ENCODE peak calls at places on chromosomes 16 and 17, in six cellular contexts. P is HAP-1, J is OCI-LY7, D is A549, R is hepatocyte, H is tibial nerve. L is an unnamed sample.

GRCh38 chr17:82444941-82445521 is 5.5 kb downstream of the CYBC1 start:
- DNase-seq in P (no peak), J (no peak), D (no peak), R (no peak), H (no peak), L (no peak)

GRCh38 chr16:69833357-69833781 is 71.2 kb downstream of the WWP2 start:
- DNase-seq in P (peak; percentile 22), J (no peak), D (no peak), R (no peak), H (no peak), L (no peak)

GRCh38 chr16:9612267-9612666 is 520.8 kb downstream of the HAPSTR1 start:
- DNase-seq in P (no peak), J (no peak), D (no peak), R (no peak), H (no peak), L (no peak)

GRCh38 chr17:3965123-3965800 is 1.0 kb upstream of the ATP2A3 start:
- DNase-seq in P (peak; percentile 39), J (peak; percentile 87), D (peak; percentile 92), R (peak; percentile 73), H (peak; percentile 31), L (peak; percentile 12)

GRCh38 chr17:17137731-17138585 is 68.2 kb downstream of the PLD6 start:
- DNase-seq in P (no peak), J (no peak), D (no peak), R (no peak), H (no peak), L (no peak)

GRCh38 chr16:11615756-11616447 is 29.2 kb upstream of the LITAF start:
- DNase-seq in P (no peak), J (no peak), D (no peak), R (no peak), H (no peak), L (peak; percentile 43)

GRCh38 chr17:77371117-77371887 is 230.5 kb downstream of the SEC14L1 start:
- DNase-seq in P (no peak), J (no peak), D (no peak), R (no peak), H (no peak), L (no peak)

GRCh38 chr16:4699030-4699556 is 5.7 kb downstream of the NUDT16L1 start:
- DNase-seq in P (no peak), J (no peak), D (no peak), R (no peak), H (no peak), L (no peak)

GRCh38 chr17:40530988-40531971 is 29.9 kb upstream of the TNS4 start:
- DNase-seq in P (no peak), J (peak; percentile 32), D (no peak), R (no peak), H (no peak), L (no peak)

GRCh38 chr16:2071454-2072263 is 23.9 kb downstream of the TSC2 start:
- DNase-seq in P (no peak), J (no peak), D (no peak), R (no peak), H (no peak), L (no peak)

GRCh38 chr17:6853764-6854442 is 22.4 kb upstream of the TEKT1 start:
- DNase-seq in P (no peak), J (peak; percentile 80), D (peak; percentile 46), R (peak; percentile 70), H (no peak), L (no peak)

GRCh38 chr16:73385701-73386100 is 337.8 kb upstream of the ZFHX3 start:
- DNase-seq in P (no peak), J (no peak), D (no peak), R (no peak), H (no peak), L (no peak)

GRCh38 chr17:7083592-7083991 is 3.5 kb upstream of the CLEC10A start:
- DNase-seq in P (no peak), J (no peak), D (no peak), R (no peak), H (no peak), L (no peak)

GRCh38 chr17:44565866-44566443 is 8.7 kb downstream of the FZD2 start:
- DNase-seq in P (no peak), J (no peak), D (no peak), R (no peak), H (no peak), L (no peak)

GRCh38 chr16:11506816-11507305 is 79.9 kb downstream of the LITAF start:
- DNase-seq in P (no peak), J (peak; percentile 28), D (no peak), R (no peak), H (no peak), L (no peak)

GRCh38 chr17:6575596-6575988 is 19.2 kb upstream of the PITPNM3 start:
- DNase-seq in P (no peak), J (no peak), D (no peak), R (no peak), H (no peak), L (no peak)

GRCh38 chr16:82655315-82655714 is 28.5 kb downstream of the CDH13 start:
- DNase-seq in P (no peak), J (no peak), D (no peak), R (peak; percentile 19), H (no peak), L (peak; percentile 92)

GRCh38 chr17:75848523-75849303 is 4.5 kb upstream of the UNC13D start:
- DNase-seq in P (peak; percentile 34), J (peak; percentile 83), D (peak; percentile 76), R (peak; percentile 86), H (peak; percentile 85), L (peak; percentile 83)

GRCh38 chr17:36703860-36704266 is 102.5 kb downstream of the MRM1 start:
- DNase-seq in P (peak; percentile 44), J (peak; percentile 5), D (peak; percentile 51), R (peak; percentile 76), H (no peak), L (no peak)

GRCh38 chr17:78741644-78742284 is 40.3 kb downstream of the CYTH1 start:
- DNase-seq in P (no peak), J (no peak), D (no peak), R (no peak), H (no peak), L (no peak)
- H3K4me1 ChIP-seq in P (peaks cover 7% of the 10 kb centered on the region), J (peaks cover 100% of the 10 kb centered on the region), D (peaks cover 35% of the 10 kb centered on the region), R (peaks cover 20% of the 10 kb centered on the region), H (peaks cover 41% of the 10 kb centered on the region), L (peaks cover 8% of the 10 kb centered on the region)

DNA sequence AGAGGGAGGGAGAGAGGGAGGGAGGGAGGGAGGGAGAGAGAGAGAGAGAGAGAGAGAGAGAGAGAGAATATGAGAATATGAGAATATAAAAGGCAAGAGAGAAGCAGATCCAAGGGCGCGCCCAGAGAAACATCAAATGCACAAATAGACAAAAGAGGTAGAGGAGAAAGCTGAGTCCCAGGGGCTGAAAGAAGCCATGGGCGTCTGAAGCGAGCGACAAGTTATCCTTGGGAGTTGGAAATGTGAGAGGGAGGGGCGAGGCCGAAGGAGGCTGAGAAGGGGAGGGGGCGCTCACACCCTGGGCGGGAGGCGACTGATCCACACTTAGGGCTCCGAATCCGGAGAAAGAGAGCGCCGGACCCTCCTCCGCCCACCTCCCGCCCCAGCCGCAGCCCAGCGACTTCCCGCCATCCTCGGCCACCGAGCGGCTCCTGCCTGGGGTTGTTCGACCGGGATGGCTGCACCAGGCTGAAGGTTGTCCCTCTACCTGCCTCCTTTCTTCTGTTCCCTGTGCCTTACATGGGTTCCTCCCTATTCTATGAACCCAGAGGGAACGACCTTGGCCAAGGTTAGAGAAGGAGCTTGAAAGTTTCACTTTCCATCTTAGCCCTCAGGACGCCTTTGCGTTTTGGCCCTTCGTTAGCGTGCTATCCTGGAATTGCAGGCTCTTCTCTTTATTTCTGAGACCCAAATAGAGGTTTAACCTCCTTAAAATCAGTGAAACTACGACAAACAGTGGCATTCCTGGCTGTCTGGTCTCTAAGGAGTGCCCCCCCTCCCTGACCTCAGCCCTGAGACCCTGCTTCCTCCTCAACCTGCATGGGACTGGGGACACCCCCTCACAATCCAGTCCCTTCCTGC is 21.2 kb upstream of the HOXB9 start:
- DNase-seq in P (no peak), J (no peak), D (peak; percentile 71), R (no peak), H (no peak), L (no peak)
- H3K4me3 ChIP-seq in P (peak overlapping the region; percentile 24), J (peak overlapping the region; percentile 43), D (peak overlapping the region; percentile 74), R (peak overlapping the region; percentile 18), H (no peak overlapping the region), L (peak overlapping the region; percentile 12)

DNA sequence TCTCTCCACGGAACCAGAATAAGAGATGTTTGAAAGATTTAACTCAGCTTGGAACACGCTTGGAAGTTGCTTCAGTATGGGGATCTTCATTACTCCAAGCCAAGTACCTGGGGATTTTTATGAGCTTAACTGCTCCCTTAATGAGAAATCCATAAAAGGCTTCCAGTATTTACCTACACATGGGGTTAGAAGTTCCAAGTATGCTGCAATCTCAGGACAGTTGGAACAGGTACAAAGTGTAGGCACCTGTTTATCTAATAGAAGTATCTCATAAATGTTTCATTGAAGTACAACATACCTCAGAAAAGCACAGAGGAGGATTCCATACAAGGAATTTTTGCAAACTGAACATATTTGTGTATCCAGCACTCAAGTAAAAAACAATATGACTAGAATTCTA is 161.6 kb upstream of the PIRT start:
- DNase-seq in P (no peak), J (no peak), D (no peak), R (peak; percentile 33), H (no peak), L (no peak)
- H3K4me1 ChIP-seq in P (no peaks in the 10 kb centered on the region), J (no peaks in the 10 kb centered on the region), D (no peaks in the 10 kb centered on the region), R (peaks cover 17% of the 10 kb centered on the region), H (no peaks in the 10 kb centered on the region), L (no peaks in the 10 kb centered on the region)

DNA sequence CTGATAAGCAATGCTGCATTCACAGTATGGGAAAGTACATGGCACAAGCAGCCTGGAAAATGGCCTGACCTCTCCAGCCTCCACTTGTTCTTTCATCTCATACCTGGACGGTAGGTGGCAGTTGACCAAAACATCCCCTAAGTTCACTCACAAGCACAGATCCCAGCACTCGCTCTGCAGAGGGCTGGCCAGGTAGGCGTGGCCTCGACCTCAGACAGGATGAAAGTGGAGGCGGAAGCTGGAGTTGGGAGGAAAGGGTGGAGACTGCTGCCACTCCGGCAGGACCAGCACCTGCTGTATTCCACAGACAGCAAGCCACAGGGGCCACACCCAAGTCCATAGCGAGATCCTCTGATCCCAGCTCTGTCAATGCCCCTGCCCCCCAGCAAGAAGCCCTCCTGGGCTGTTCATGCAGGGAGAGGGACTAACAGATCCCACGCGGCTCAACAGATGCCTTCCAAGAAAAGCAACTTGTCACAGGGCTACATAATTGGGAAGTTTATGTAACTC is 31.3 kb downstream of the ZCCHC14 start:
- DNase-seq in P (peak; percentile 83), J (peak; percentile 59), D (peak; percentile 94), R (peak; percentile 95), H (peak; percentile 28), L (no peak)
- H3K4me3 ChIP-seq in P (peak overlapping the region; percentile 5), J (no peak overlapping the region), D (peak overlapping the region; percentile 40), R (no peak overlapping the region), H (no peak overlapping the region), L (no peak overlapping the region)

GRCh38 chr17:27544350-27545131 is 86.4 kb upstream of the LGALS9 start:
- DNase-seq in P (no peak), J (peak; percentile 51), D (no peak), R (no peak), H (no peak), L (no peak)

GRCh38 chr17:27548369-27548768 is 82.6 kb upstream of the LGALS9 start:
- DNase-seq in P (no peak), J (no peak), D (no peak), R (no peak), H (no peak), L (no peak)

GRCh38 chr17:27545562-27546229 is 85.3 kb upstream of the LGALS9 start:
- DNase-seq in P (no peak), J (no peak), D (no peak), R (no peak), H (no peak), L (no peak)

GRCh38 chr17:27547301-27547683 is 83.7 kb upstream of the LGALS9 start:
- DNase-seq in P (no peak), J (no peak), D (no peak), R (no peak), H (no peak), L (no peak)

GRCh38 chr17:27546624-27547300 is 84.2 kb upstream of the LGALS9 start:
- DNase-seq in P (no peak), J (no peak), D (no peak), R (no peak), H (no peak), L (no peak)
- H3K4me1 ChIP-seq in P (no peaks in the 10 kb centered on the region), J (peaks cover 15% of the 10 kb centered on the region), D (peaks cover 89% of the 10 kb centered on the region), R (peaks cover 54% of the 10 kb centered on the region), H (peaks cover 25% of the 10 kb centered on the region), L (peaks cover 37% of the 10 kb centered on the region)